ENCODE peak calls at places on chromosome 12, in four cellular contexts. P is AG10803, Q is left lung, I is mammary epithelial cell. Y is an unnamed sample.

GRCh38 chr12:7555752-7556151 is 52.2 kb upstream of the CD163 start:
- DNase-seq in P (peak; percentile 72), Q (no peak), I (peak; percentile 39), Y (no peak)

GRCh38 chr12:27610380-27610779 is 85.9 kb upstream of the REP15 start:
- DNase-seq in P (peak; percentile 76), Q (no peak), I (peak; percentile 79), Y (no peak)

GRCh38 chr12:49588761-49589516 is 16.5 kb downstream of the FAM186B start:
- DNase-seq in P (no peak), Q (no peak), I (peak; percentile 23), Y (no peak)

GRCh38 chr12:120212301-120212700 is 11.4 kb upstream of the RPLP0 start:
- DNase-seq in P (no peak), Q (no peak), I (no peak), Y (no peak)

GRCh38 chr12:109752117-109753053 is 38.8 kb downstream of the FAM222A start:
- DNase-seq in P (no peak), Q (no peak), I (no peak), Y (no peak)

GRCh38 chr12:110314308-110314707 is 33.3 kb downstream of the ATP2A2 start:
- DNase-seq in P (peak; percentile 64), Q (no peak), I (peak; percentile 74), Y (no peak)

GRCh38 chr12:129294868-129295267 is 441.6 kb downstream of the GLT1D1 start:
- DNase-seq in P (no peak), Q (no peak), I (no peak), Y (no peak)

GRCh38 chr12:97404549-97404948 is 58.1 kb upstream of the RMST start:
- DNase-seq in P (peak; percentile 6), Q (no peak), I (peak; percentile 14), Y (no peak)

GRCh38 chr12:45725631-45726593 is 3.6 kb upstream of the ARID2 start:
- DNase-seq in P (peak; percentile 31), Q (no peak), I (peak; percentile 49), Y (no peak)

DNA sequence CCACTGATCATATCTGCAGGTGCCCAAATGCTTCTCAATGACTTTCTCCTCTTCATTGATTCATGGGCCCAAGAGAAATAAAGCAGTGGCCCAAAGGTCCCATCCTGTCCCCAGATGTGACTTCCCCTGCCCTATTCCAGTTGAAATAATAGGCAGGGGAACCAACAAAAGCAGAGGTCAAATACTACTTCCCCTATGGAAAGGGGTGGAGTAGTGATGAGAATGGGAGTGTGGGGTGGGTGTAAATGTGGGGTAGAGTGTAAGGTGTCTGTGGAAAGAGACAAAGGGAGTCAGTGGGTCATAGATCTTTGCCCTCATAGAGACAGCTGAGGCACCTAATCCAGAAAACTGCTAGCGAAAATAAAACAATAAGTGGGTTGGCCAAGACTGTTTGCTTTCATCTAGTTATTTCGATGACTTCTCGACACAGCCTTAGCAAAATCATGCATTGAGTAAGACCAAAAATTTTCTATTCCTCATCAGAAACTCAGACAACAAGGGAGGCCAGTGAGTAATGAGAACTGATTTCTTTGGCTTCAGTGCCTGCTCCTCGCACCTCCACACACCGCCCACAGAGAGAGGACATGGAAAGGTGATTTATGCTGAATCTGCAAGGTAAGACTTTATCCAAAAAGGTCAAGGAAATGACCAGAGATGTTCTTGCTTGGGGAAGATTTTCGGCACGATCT is 10.9 kb upstream of the IL22 start:
- DNase-seq in P (no peak), Q (no peak), I (peak; percentile 67), Y (no peak)
- H3K4me3 ChIP-seq in P (no peak overlapping the region), Q (no peak overlapping the region), I (no peak overlapping the region), Y (no peak overlapping the region)

DNA sequence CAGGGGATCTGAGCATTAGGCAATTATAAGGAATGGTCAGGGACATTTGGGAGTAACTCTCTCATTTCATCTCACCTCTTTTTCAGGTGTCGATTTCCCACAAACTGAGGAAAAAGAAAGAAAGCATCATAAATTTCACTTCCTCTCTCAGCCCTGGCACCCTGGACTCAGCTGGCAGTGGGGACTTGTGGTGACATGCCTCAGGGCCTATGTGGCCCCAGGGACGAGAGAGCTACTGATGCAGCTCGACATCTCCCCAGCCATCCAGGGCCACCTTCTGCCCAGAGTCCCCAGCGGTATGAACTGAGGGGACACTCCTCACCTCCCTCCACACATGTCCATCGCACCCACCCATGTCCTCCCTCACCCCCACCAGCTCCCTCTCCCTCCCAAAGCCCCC is 11.7 kb downstream of the TNFRSF1A start:
- DNase-seq in P (no peak), Q (no peak), I (no peak), Y (no peak)
- H3K4me3 ChIP-seq in P (no peak overlapping the region), Q (no peak overlapping the region), I (no peak overlapping the region), Y (no peak overlapping the region)

GRCh38 chr12:89862511-89863331 is 154.1 kb upstream of the ATP2B1 start:
- DNase-seq in P (peak; percentile 21), Q (no peak), I (no peak), Y (no peak)
- H3K4me3 ChIP-seq in P (no peak overlapping the region), Q (no peak overlapping the region), I (no peak overlapping the region), Y (peak overlapping the region; percentile 6)

GRCh38 chr12:93434305-93434704 is 7.4 kb downstream of the UBE2N start:
- DNase-seq in P (no peak), Q (no peak), I (no peak), Y (no peak)
- H3K4me3 ChIP-seq in P (no peak overlapping the region), Q (no peak overlapping the region), I (no peak overlapping the region), Y (no peak overlapping the region)

GRCh38 chr12:43329381-43329780 is 222.6 kb downstream of the ADAMTS20 start:
- DNase-seq in P (peak; percentile 11), Q (no peak), I (no peak), Y (no peak)

GRCh38 chr12:43333650-43334043 is 218.4 kb downstream of the ADAMTS20 start:
- DNase-seq in P (no peak), Q (no peak), I (no peak), Y (no peak)

GRCh38 chr12:43336962-43337555 is 214.9 kb downstream of the ADAMTS20 start:
- DNase-seq in P (peak; percentile 34), Q (no peak), I (peak; percentile 16), Y (no peak)

GRCh38 chr12:43331935-43332334 is 220.1 kb downstream of the ADAMTS20 start:
- DNase-seq in P (no peak), Q (no peak), I (no peak), Y (no peak)

GRCh38 chr12:43332977-43333649 is 218.9 kb downstream of the ADAMTS20 start:
- DNase-seq in P (no peak), Q (no peak), I (peak; percentile 54), Y (no peak)
- H3K4me3 ChIP-seq in P (no peak overlapping the region), Q (no peak overlapping the region), I (no peak overlapping the region), Y (no peak overlapping the region)